ENCODE peak calls at places on chromosome 1, in nine cellular contexts. L is DMS53, Z is colonic mucosa, Q is body of pancreas, W is endodermal cell, E is IMR-90, O is GM04503, P is stromal cell of bone marrow, V is NCI-H510A treated with DMSO at 0.1 percent for 48 hours. X is an unnamed sample.

GRCh38 chr1:119101563-119101962 is 38.9 kb downstream of the WARS2 start:
- DNase-seq in O (peak; percentile 60), W (no peak), E (peak; percentile 6), L (no peak), Z (no peak), P (peak; percentile 64), V (no peak), Q (peak; percentile 31), X (no peak)

GRCh38 chr1:8676072-8676471 is 141.4 kb downstream of the RERE start:
- DNase-seq in P (no peak), E (no peak), Q (no peak), V (no peak), Z (no peak), L (no peak), O (no peak), W (no peak), X (no peak)

GRCh38 chr1:184889902-184890301 is 84.4 kb downstream of the NIBAN1 start:
- DNase-seq in L (no peak), O (no peak), W (no peak), P (no peak), E (no peak), Q (no peak), V (no peak), Z (no peak), X (no peak)

GRCh38 chr1:156845055-156845952 is 13.6 kb downstream of the INSRR start:
- DNase-seq in L (peak; percentile 15), Q (no peak), E (no peak), O (no peak), P (no peak), Z (no peak), V (no peak), W (peak; percentile 85), X (no peak)

GRCh38 chr1:171715813-171716251 is 26.0 kb downstream of the VAMP4 start:
- DNase-seq in V (no peak), Q (no peak), O (no peak), W (no peak), Z (no peak), E (peak; percentile 27), P (no peak), L (peak; percentile 46), X (no peak)

GRCh38 chr1:198297281-198297680 is 140.5 kb downstream of the NEK7 start:
- DNase-seq in W (no peak), L (no peak), O (no peak), E (no peak), Z (no peak), V (no peak), P (no peak), Q (no peak), X (no peak)

GRCh38 chr1:202711949-202712635 is 1.8 kb upstream of the SYT2 start:
- DNase-seq in O (no peak), V (no peak), Z (no peak), E (no peak), P (no peak), L (peak; percentile 51), W (peak; percentile 49), Q (no peak), X (no peak)

GRCh38 chr1:227766015-227766634 is 30.9 kb downstream of the SNAP47 start:
- DNase-seq in O (no peak), L (peak; percentile 99), P (no peak), Q (peak; percentile 72), W (no peak), E (peak; percentile 33), Z (peak; percentile 48), V (peak; percentile 95), X (peak; percentile 64)

GRCh38 chr1:16386454-16387113 is 19.5 kb downstream of the SZRD1 start:
- DNase-seq in E (peak; percentile 76), L (no peak), Q (no peak), O (peak; percentile 57), W (no peak), V (no peak), Z (no peak), P (peak; percentile 83), X (peak; percentile 45)

GRCh38 chr1:20281801-20282200 is 8.9 kb upstream of the VWA5B1 start:
- DNase-seq in V (peak; percentile 4), Z (no peak), L (no peak), W (no peak), Q (no peak), O (peak; percentile 34), E (peak; percentile 66), P (peak; percentile 12), X (no peak)

X was measured in small intestine.